ENCODE peak calls at places on chromosomes 1 and 21, in eight cellular contexts. One of them, this sample, is unnamed.

GRCh38 chr1:8217011-8217711 is 100.8 kb upstream of the SLC45A1 start:
- DNase-seq in ovary: peak; percentile 77
- DNase-seq in NCI-H226: no peak
- DNase-seq in neural crest cell: peak; percentile 33
- DNase-seq in pancreas: peak; percentile 20
- DNase-seq in pulmonary artery endothelial cell: no peak
- DNase-seq in AG04449: no peak
- DNase-seq in activated CD4-positive, alpha-beta T cell treated with anti-CD3 and anti-CD28 coated beads, Interleukin-2, amount 50 U/mL, for 48 hours: peak; percentile 17
- DNase-seq in this sample: no peak

GRCh38 chr1:2146836-2147517 is 47.6 kb downstream of the FAAP20 start:
- DNase-seq in neural crest cell: no peak
- DNase-seq in ovary: no peak
- DNase-seq in AG04449: no peak
- DNase-seq in pulmonary artery endothelial cell: no peak
- DNase-seq in NCI-H226: no peak
- DNase-seq in pancreas: no peak
- DNase-seq in activated CD4-positive, alpha-beta T cell treated with anti-CD3 and anti-CD28 coated beads, Interleukin-2, amount 50 U/mL, for 48 hours: no peak
- DNase-seq in this sample: no peak

GRCh38 chr21:46443910-46444309 is 14.8 kb upstream of the DIP2A start:
- DNase-seq in NCI-H226: no peak
- DNase-seq in activated CD4-positive, alpha-beta T cell treated with anti-CD3 and anti-CD28 coated beads, Interleukin-2, amount 50 U/mL, for 48 hours: no peak
- DNase-seq in pancreas: no peak
- DNase-seq in neural crest cell: no peak
- DNase-seq in pulmonary artery endothelial cell: no peak
- DNase-seq in AG04449: no peak
- DNase-seq in ovary: no peak
- DNase-seq in this sample: no peak

GRCh38 chr1:162213281-162213909 is 143.9 kb downstream of the NOS1AP start:
- DNase-seq in ovary: peak; percentile 52
- DNase-seq in NCI-H226: peak; percentile 82
- DNase-seq in AG04449: no peak
- DNase-seq in pulmonary artery endothelial cell: no peak
- DNase-seq in pancreas: peak; percentile 77
- DNase-seq in activated CD4-positive, alpha-beta T cell treated with anti-CD3 and anti-CD28 coated beads, Interleukin-2, amount 50 U/mL, for 48 hours: no peak
- DNase-seq in neural crest cell: no peak
- DNase-seq in this sample: no peak

GRCh38 chr1:189821838-189822237 is 655.8 kb downstream of the BRINP3 start:
- DNase-seq in pulmonary artery endothelial cell: no peak
- DNase-seq in pancreas: no peak
- DNase-seq in activated CD4-positive, alpha-beta T cell treated with anti-CD3 and anti-CD28 coated beads, Interleukin-2, amount 50 U/mL, for 48 hours: no peak
- DNase-seq in NCI-H226: no peak
- DNase-seq in neural crest cell: no peak
- DNase-seq in AG04449: no peak
- DNase-seq in ovary: no peak
- DNase-seq in this sample: no peak

GRCh38 chr1:23996700-23997229 is 16.6 kb upstream of the SRSF10 start:
- DNase-seq in neural crest cell: no peak
- DNase-seq in pulmonary artery endothelial cell: no peak
- DNase-seq in ovary: no peak
- DNase-seq in activated CD4-positive, alpha-beta T cell treated with anti-CD3 and anti-CD28 coated beads, Interleukin-2, amount 50 U/mL, for 48 hours: no peak
- DNase-seq in AG04449: no peak
- DNase-seq in NCI-H226: no peak
- DNase-seq in pancreas: peak; percentile 74
- DNase-seq in this sample: no peak

GRCh38 chr1:149979972-149980548 is 30.5 kb downstream of the OTUD7B start:
- DNase-seq in activated CD4-positive, alpha-beta T cell treated with anti-CD3 and anti-CD28 coated beads, Interleukin-2, amount 50 U/mL, for 48 hours: no peak
- DNase-seq in NCI-H226: no peak
- DNase-seq in pulmonary artery endothelial cell: no peak
- DNase-seq in AG04449: no peak
- DNase-seq in pancreas: no peak
- DNase-seq in ovary: no peak
- DNase-seq in neural crest cell: no peak
- DNase-seq in this sample: no peak

GRCh38 chr1:201552941-201553341 is 14.0 kb downstream of the NAV1 start:
- DNase-seq in AG04449: no peak
- DNase-seq in activated CD4-positive, alpha-beta T cell treated with anti-CD3 and anti-CD28 coated beads, Interleukin-2, amount 50 U/mL, for 48 hours: no peak
- DNase-seq in ovary: no peak
- DNase-seq in pulmonary artery endothelial cell: no peak
- DNase-seq in NCI-H226: no peak
- DNase-seq in neural crest cell: no peak
- DNase-seq in pancreas: no peak
- DNase-seq in this sample: peak; percentile 82

GRCh38 chr1:26417111-26417510 is 6.5 kb downstream of the LIN28A start:
- DNase-seq in ovary: peak; percentile 65
- DNase-seq in activated CD4-positive, alpha-beta T cell treated with anti-CD3 and anti-CD28 coated beads, Interleukin-2, amount 50 U/mL, for 48 hours: peak; percentile 90
- DNase-seq in AG04449: no peak
- DNase-seq in NCI-H226: peak; percentile 54
- DNase-seq in neural crest cell: peak; percentile 90
- DNase-seq in pancreas: peak; percentile 54
- DNase-seq in pulmonary artery endothelial cell: no peak
- DNase-seq in this sample: peak; percentile 35

GRCh38 chr1:241630476-241630875 is 9.7 kb downstream of the CHML start:
- DNase-seq in AG04449: no peak
- DNase-seq in NCI-H226: no peak
- DNase-seq in pancreas: no peak
- DNase-seq in activated CD4-positive, alpha-beta T cell treated with anti-CD3 and anti-CD28 coated beads, Interleukin-2, amount 50 U/mL, for 48 hours: no peak
- DNase-seq in pulmonary artery endothelial cell: no peak
- DNase-seq in neural crest cell: no peak
- DNase-seq in ovary: no peak
- DNase-seq in this sample: no peak

GRCh38 chr1:199029855-199030254 is 391.0 kb downstream of the PTPRC start:
- DNase-seq in pulmonary artery endothelial cell: no peak
- DNase-seq in pancreas: no peak
- DNase-seq in NCI-H226: peak; percentile 64
- DNase-seq in activated CD4-positive, alpha-beta T cell treated with anti-CD3 and anti-CD28 coated beads, Interleukin-2, amount 50 U/mL, for 48 hours: no peak
- DNase-seq in ovary: no peak
- DNase-seq in neural crest cell: no peak
- DNase-seq in AG04449: no peak
- DNase-seq in this sample: peak; percentile 55

GRCh38 chr1:96598416-96599168 is 123.0 kb upstream of the PTBP2 start:
- DNase-seq in neural crest cell: peak; percentile 11
- DNase-seq in AG04449: no peak
- DNase-seq in activated CD4-positive, alpha-beta T cell treated with anti-CD3 and anti-CD28 coated beads, Interleukin-2, amount 50 U/mL, for 48 hours: no peak
- DNase-seq in pancreas: no peak
- DNase-seq in ovary: no peak
- DNase-seq in pulmonary artery endothelial cell: no peak
- DNase-seq in NCI-H226: no peak
- DNase-seq in this sample: peak; percentile 75

GRCh38 chr1:109993885-109994284 is 9.3 kb downstream of the AHCYL1 start:
- DNase-seq in pulmonary artery endothelial cell: no peak
- DNase-seq in AG04449: no peak
- DNase-seq in activated CD4-positive, alpha-beta T cell treated with anti-CD3 and anti-CD28 coated beads, Interleukin-2, amount 50 U/mL, for 48 hours: no peak
- DNase-seq in ovary: no peak
- DNase-seq in pancreas: no peak
- DNase-seq in neural crest cell: no peak
- DNase-seq in NCI-H226: peak; percentile 54
- DNase-seq in this sample: no peak

GRCh38 chr1:9703165-9703509 is 51.6 kb downstream of the PIK3CD start:
- DNase-seq in pancreas: no peak
- DNase-seq in activated CD4-positive, alpha-beta T cell treated with anti-CD3 and anti-CD28 coated beads, Interleukin-2, amount 50 U/mL, for 48 hours: no peak
- DNase-seq in AG04449: no peak
- DNase-seq in ovary: no peak
- DNase-seq in NCI-H226: no peak
- DNase-seq in pulmonary artery endothelial cell: no peak
- DNase-seq in neural crest cell: no peak
- DNase-seq in this sample: no peak

GRCh38 chr21:45848805-45849204 is 132.8 kb upstream of the COL6A1 start:
- DNase-seq in ovary: no peak
- DNase-seq in AG04449: no peak
- DNase-seq in neural crest cell: no peak
- DNase-seq in NCI-H226: no peak
- DNase-seq in activated CD4-positive, alpha-beta T cell treated with anti-CD3 and anti-CD28 coated beads, Interleukin-2, amount 50 U/mL, for 48 hours: no peak
- DNase-seq in pancreas: no peak
- DNase-seq in pulmonary artery endothelial cell: no peak
- DNase-seq in this sample: no peak

GRCh38 chr1:245690153-245690552 is 535.4 kb downstream of the KIF26B start:
- DNase-seq in NCI-H226: no peak
- DNase-seq in AG04449: no peak
- DNase-seq in ovary: no peak
- DNase-seq in activated CD4-positive, alpha-beta T cell treated with anti-CD3 and anti-CD28 coated beads, Interleukin-2, amount 50 U/mL, for 48 hours: no peak
- DNase-seq in neural crest cell: no peak
- DNase-seq in pulmonary artery endothelial cell: no peak
- DNase-seq in pancreas: no peak
- DNase-seq in this sample: no peak

GRCh38 chr1:170010443-170010842 is 64.1 kb downstream of the KIFAP3 start:
- DNase-seq in NCI-H226: peak; percentile 29
- DNase-seq in neural crest cell: peak; percentile 29
- DNase-seq in AG04449: no peak
- DNase-seq in pancreas: peak; percentile 2
- DNase-seq in pulmonary artery endothelial cell: peak; percentile 4
- DNase-seq in ovary: no peak
- DNase-seq in activated CD4-positive, alpha-beta T cell treated with anti-CD3 and anti-CD28 coated beads, Interleukin-2, amount 50 U/mL, for 48 hours: no peak
- DNase-seq in this sample: peak; percentile 59